ENCODE peak calls at places on chromosomes 12 and 14, in four cellular contexts. E is stimulated activated CD4-positive, alpha-beta T cell treated with anti-CD3 and anti-CD28 coated beads, Interleukin-4, amount 100 ng/mL, for 1 hour; B is AG09319; T is CD8-positive, alpha-beta memory T cell. Y is an unnamed sample.

GRCh38 chr14:23443411-23443812 is 8.0 kb upstream of the MYH7 start:
- DNase-seq in T (no peak), B (no peak), E (no peak), Y (no peak)

GRCh38 chr12:24561882-24562760 is 386.8 kb downstream of the BCAT1 start:
- DNase-seq in E (no peak), T (no peak), B (no peak), Y (peak; percentile 7)

GRCh38 chr14:45135181-45135580 is 549 bp upstream of the FANCM start:
- DNase-seq in T (no peak), E (no peak), B (no peak), Y (no peak)

GRCh38 chr12:108689314-108690190 is 41.8 kb downstream of the CORO1C start:
- DNase-seq in T (no peak), E (peak; percentile 14), B (no peak), Y (peak; percentile 60)

GRCh38 chr12:57629897-57630471 is 3.0 kb downstream of the B4GALNT1 start:
- DNase-seq in T (no peak), B (no peak), E (no peak), Y (no peak)

GRCh38 chr14:99215277-99215676 is 56.7 kb downstream of the BCL11B start:
- DNase-seq in E (no peak), B (peak; percentile 65), T (no peak), Y (no peak)

GRCh38 chr12:56315256-56315625 is 547 bp downstream of the CNPY2 start:
- DNase-seq in E (no peak), T (no peak), B (no peak), Y (no peak)

GRCh38 chr12:123069436-123070266 is 81.2 kb downstream of the PITPNM2 start:
- DNase-seq in B (no peak), E (no peak), T (no peak), Y (no peak)

GRCh38 chr12:75892779-75893408 is 138.7 kb downstream of the PHLDA1 start:
- DNase-seq in B (peak; percentile 18), T (no peak), E (no peak), Y (no peak)

GRCh38 chr14:99508896-99509629 is 27.9 kb downstream of the CCNK start:
- DNase-seq in T (no peak), E (no peak), B (no peak), Y (no peak)

GRCh38 chr14:74867673-74868072 is 8.3 kb downstream of the PROX2 start:
- DNase-seq in B (peak; percentile 69), E (peak; percentile 27), T (peak; percentile 17), Y (no peak)

GRCh38 chr14:99756796-99757195 is 36.4 kb upstream of the EML1 start:
- DNase-seq in T (no peak), E (no peak), B (no peak), Y (no peak)

GRCh38 chr14:33454022-33454645 is 496.7 kb downstream of the EGLN3 start:
- DNase-seq in B (no peak), E (no peak), T (no peak), Y (no peak)

GRCh38 chr14:100168515-100168914 is 9.1 kb upstream of the DEGS2 start:
- DNase-seq in E (no peak), B (no peak), T (no peak), Y (no peak)